ENCODE peak calls at places on chromosomes 2 and 18, in five cellular contexts. One of them, this sample, is unnamed.

GRCh38 chr18:4106407-4107033 is 348.6 kb downstream of the DLGAP1 start:
- DNase-seq in foreskin fibroblast: no peak
- DNase-seq in left lung: no peak
- DNase-seq in body of pancreas: peak; percentile 56
- DNase-seq in Peyer's patch: peak; percentile 79
- DNase-seq in this sample: peak; percentile 28

GRCh38 chr18:9910709-9911108 is 3.1 kb upstream of the VAPA start:
- DNase-seq in body of pancreas: no peak
- DNase-seq in foreskin fibroblast: no peak
- DNase-seq in left lung: no peak
- DNase-seq in Peyer's patch: no peak
- DNase-seq in this sample: no peak

GRCh38 chr18:24111936-24112335 is 26.9 kb upstream of the CABYR start:
- DNase-seq in Peyer's patch: no peak
- DNase-seq in body of pancreas: no peak
- DNase-seq in left lung: no peak
- DNase-seq in foreskin fibroblast: no peak
- DNase-seq in this sample: no peak

GRCh38 chr2:9694661-9695060 is 63.9 kb upstream of the YWHAQ start:
- DNase-seq in left lung: no peak
- DNase-seq in body of pancreas: no peak
- DNase-seq in Peyer's patch: no peak
- DNase-seq in foreskin fibroblast: no peak
- DNase-seq in this sample: no peak

GRCh38 chr2:138356178-138356577 is 145.4 kb upstream of the SPOPL start:
- DNase-seq in body of pancreas: peak; percentile 32
- DNase-seq in Peyer's patch: no peak
- DNase-seq in left lung: no peak
- DNase-seq in foreskin fibroblast: peak; percentile 69
- DNase-seq in this sample: peak; percentile 90

GRCh38 chr2:205692095-205692494 is 9.8 kb downstream of the NRP2 start:
- DNase-seq in foreskin fibroblast: no peak
- DNase-seq in body of pancreas: no peak
- DNase-seq in left lung: no peak
- DNase-seq in Peyer's patch: no peak
- DNase-seq in this sample: no peak

GRCh38 chr18:37302519-37302918 is 263.1 kb downstream of the CELF4 start:
- DNase-seq in left lung: no peak
- DNase-seq in foreskin fibroblast: no peak
- DNase-seq in Peyer's patch: no peak
- DNase-seq in body of pancreas: no peak
- DNase-seq in this sample: no peak

GRCh38 chr2:179140546-179140945 is 90.6 kb upstream of the CCDC141 start:
- DNase-seq in Peyer's patch: no peak
- DNase-seq in body of pancreas: no peak
- DNase-seq in foreskin fibroblast: no peak
- DNase-seq in left lung: no peak
- DNase-seq in this sample: no peak

GRCh38 chr2:121099329-121100318 is 185.4 kb downstream of the TFCP2L1 start:
- DNase-seq in foreskin fibroblast: no peak
- DNase-seq in body of pancreas: no peak
- DNase-seq in left lung: no peak
- DNase-seq in Peyer's patch: no peak
- DNase-seq in this sample: no peak

GRCh38 chr2:38622210-38622609 is 19.5 kb upstream of the HNRNPLL start:
- DNase-seq in body of pancreas: no peak
- DNase-seq in Peyer's patch: no peak
- DNase-seq in left lung: no peak
- DNase-seq in foreskin fibroblast: no peak
- DNase-seq in this sample: no peak

GRCh38 chr2:23803965-23804542 is 122.9 kb downstream of the ATAD2B start:
- DNase-seq in body of pancreas: peak; percentile 34
- DNase-seq in Peyer's patch: no peak
- DNase-seq in foreskin fibroblast: peak; percentile 4
- DNase-seq in left lung: no peak
- DNase-seq in this sample: no peak

GRCh38 chr2:80303006-80303741 is 1.4 kb downstream of the LRRTM1 start:
- DNase-seq in body of pancreas: no peak
- DNase-seq in left lung: peak; percentile 69
- DNase-seq in foreskin fibroblast: no peak
- DNase-seq in Peyer's patch: no peak
- DNase-seq in this sample: no peak

GRCh38 chr2:174997110-174997509 is 8.1 kb downstream of the CHN1 start:
- DNase-seq in Peyer's patch: no peak
- DNase-seq in left lung: no peak
- DNase-seq in body of pancreas: no peak
- DNase-seq in foreskin fibroblast: no peak
- DNase-seq in this sample: no peak

GRCh38 chr2:120531365-120531764 is 185.4 kb downstream of the INHBB start:
- DNase-seq in foreskin fibroblast: peak; percentile 43
- DNase-seq in body of pancreas: no peak
- DNase-seq in left lung: no peak
- DNase-seq in Peyer's patch: no peak
- DNase-seq in this sample: no peak

GRCh38 chr2:224776795-224777562 is 60.8 kb upstream of the CCDC195 start:
- DNase-seq in Peyer's patch: peak; percentile 60
- DNase-seq in foreskin fibroblast: no peak
- DNase-seq in body of pancreas: no peak
- DNase-seq in left lung: no peak
- DNase-seq in this sample: no peak

GRCh38 chr2:72278046-72278445 is 130.4 kb upstream of the CYP26B1 start:
- DNase-seq in body of pancreas: no peak
- DNase-seq in foreskin fibroblast: peak; percentile 44
- DNase-seq in Peyer's patch: no peak
- DNase-seq in left lung: no peak
- DNase-seq in this sample: no peak

GRCh38 chr2:238106698-238107524 is 6.8 kb downstream of the ESPNL start:
- DNase-seq in left lung: peak; percentile 77
- DNase-seq in foreskin fibroblast: no peak
- DNase-seq in Peyer's patch: peak; percentile 73
- DNase-seq in body of pancreas: no peak
- DNase-seq in this sample: no peak

GRCh38 chr2:196591004-196591403 is 48.5 kb upstream of the CCDC150 start:
- DNase-seq in Peyer's patch: no peak
- DNase-seq in body of pancreas: no peak
- DNase-seq in left lung: no peak
- DNase-seq in foreskin fibroblast: no peak
- DNase-seq in this sample: no peak

GRCh38 chr18:79789091-79789891 is 8.4 kb upstream of the KCNG2 start:
- DNase-seq in body of pancreas: no peak
- DNase-seq in foreskin fibroblast: no peak
- DNase-seq in Peyer's patch: peak; percentile 40
- DNase-seq in left lung: no peak
- DNase-seq in this sample: no peak

GRCh38 chr18:12518326-12518725 is 110.6 kb downstream of the PRELID3A start:
- DNase-seq in left lung: no peak
- DNase-seq in Peyer's patch: no peak
- DNase-seq in foreskin fibroblast: no peak
- DNase-seq in body of pancreas: no peak
- DNase-seq in this sample: peak; percentile 46

GRCh38 chr2:70887550-70888229 is 48.0 kb upstream of the ATP6V1B1 start:
- DNase-seq in left lung: peak; percentile 84
- DNase-seq in Peyer's patch: peak; percentile 62
- DNase-seq in foreskin fibroblast: no peak
- DNase-seq in body of pancreas: peak; percentile 81
- DNase-seq in this sample: no peak

GRCh38 chr2:175309799-175310198 is 128.3 kb upstream of the ATP5MC3 start:
- DNase-seq in Peyer's patch: no peak
- DNase-seq in body of pancreas: no peak
- DNase-seq in foreskin fibroblast: peak; percentile 8
- DNase-seq in left lung: no peak
- DNase-seq in this sample: no peak

GRCh38 chr2:46964835-46965560 is 49.4 kb upstream of the MCFD2 start:
- DNase-seq in body of pancreas: no peak
- DNase-seq in left lung: peak; percentile 65
- DNase-seq in foreskin fibroblast: no peak
- DNase-seq in Peyer's patch: no peak
- DNase-seq in this sample: no peak

GRCh38 chr2:105779394-105779793 is 34.7 kb downstream of the NCK2 start:
- DNase-seq in Peyer's patch: peak; percentile 39
- DNase-seq in foreskin fibroblast: no peak
- DNase-seq in left lung: no peak
- DNase-seq in body of pancreas: no peak
- DNase-seq in this sample: no peak

GRCh38 chr2:134392689-134393476 is 139.0 kb downstream of the MGAT5 start:
- DNase-seq in left lung: no peak
- DNase-seq in body of pancreas: no peak
- DNase-seq in foreskin fibroblast: no peak
- DNase-seq in Peyer's patch: no peak
- DNase-seq in this sample: no peak
- TF ChIP-seq CTCF in left lung: no peak
- TF ChIP-seq CTCF in body of pancreas: no peak
- TF ChIP-seq CTCF in foreskin fibroblast: no peak
- TF ChIP-seq CTCF in Peyer's patch: no peak
- TF ChIP-seq CTCF in this sample: no peak

GRCh38 chr2:8490166-8490565 is 191.7 kb upstream of the ID2 start:
- DNase-seq in Peyer's patch: peak; percentile 22
- DNase-seq in foreskin fibroblast: no peak
- DNase-seq in left lung: no peak
- DNase-seq in body of pancreas: no peak
- DNase-seq in this sample: no peak

GRCh38 chr2:8487461-8487932 is 194.4 kb upstream of the ID2 start:
- DNase-seq in body of pancreas: no peak
- DNase-seq in left lung: no peak
- DNase-seq in Peyer's patch: peak; percentile 47
- DNase-seq in foreskin fibroblast: no peak
- DNase-seq in this sample: no peak

GRCh38 chr2:8489751-8490150 is 192.1 kb upstream of the ID2 start:
- DNase-seq in foreskin fibroblast: no peak
- DNase-seq in left lung: no peak
- DNase-seq in body of pancreas: no peak
- DNase-seq in Peyer's patch: peak; percentile 28
- DNase-seq in this sample: no peak

GRCh38 chr2:8489221-8489620 is 192.6 kb upstream of the ID2 start:
- DNase-seq in left lung: no peak
- DNase-seq in body of pancreas: no peak
- DNase-seq in Peyer's patch: peak; percentile 40
- DNase-seq in foreskin fibroblast: no peak
- DNase-seq in this sample: no peak

DNA sequence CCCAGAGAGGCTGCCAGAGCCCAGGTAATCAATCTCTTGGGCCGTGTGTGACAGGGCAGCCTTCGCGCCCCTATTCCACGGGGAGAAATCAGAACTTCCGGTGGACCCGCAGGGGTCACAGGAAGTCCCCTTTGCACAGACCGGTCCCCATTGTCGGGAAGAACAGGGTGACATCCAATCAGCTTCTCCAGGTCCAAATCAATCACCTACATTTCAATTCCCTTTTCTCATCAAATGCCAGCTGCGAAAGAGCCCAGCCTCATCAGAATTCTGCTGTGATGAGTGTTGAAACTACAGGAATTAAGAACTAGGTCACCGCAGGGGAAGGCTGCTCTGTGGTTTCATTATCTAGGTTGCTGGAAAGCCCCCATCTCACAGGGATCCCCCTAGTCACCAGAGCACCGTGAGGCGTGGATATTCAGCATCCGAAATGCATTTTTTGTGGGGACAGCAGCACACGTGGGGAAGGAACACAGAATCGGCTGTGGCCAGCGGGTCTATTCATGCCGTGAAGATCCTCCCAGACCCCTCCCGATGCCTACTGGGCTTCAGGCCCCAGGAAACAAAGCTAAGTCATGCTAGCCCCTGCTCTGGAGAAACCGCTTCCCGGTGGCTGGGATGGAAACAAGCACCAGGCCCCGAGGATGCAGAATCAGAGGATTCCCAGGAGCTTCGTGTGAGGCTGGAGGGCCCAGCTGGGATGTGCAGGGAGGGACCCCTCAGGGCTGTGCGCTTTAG is 193.7 kb upstream of the ID2 start:
- DNase-seq in foreskin fibroblast: no peak
- DNase-seq in left lung: no peak
- DNase-seq in body of pancreas: no peak
- DNase-seq in Peyer's patch: peak; percentile 51
- DNase-seq in this sample: no peak
- H3K4me3 ChIP-seq in foreskin fibroblast: no peak overlapping the region
- H3K4me3 ChIP-seq in left lung: peak overlapping the region; percentile 16
- H3K4me3 ChIP-seq in body of pancreas: no peak overlapping the region
- H3K4me3 ChIP-seq in Peyer's patch: peak overlapping the region; percentile 6
- H3K4me3 ChIP-seq in this sample: no peak overlapping the region

DNA sequence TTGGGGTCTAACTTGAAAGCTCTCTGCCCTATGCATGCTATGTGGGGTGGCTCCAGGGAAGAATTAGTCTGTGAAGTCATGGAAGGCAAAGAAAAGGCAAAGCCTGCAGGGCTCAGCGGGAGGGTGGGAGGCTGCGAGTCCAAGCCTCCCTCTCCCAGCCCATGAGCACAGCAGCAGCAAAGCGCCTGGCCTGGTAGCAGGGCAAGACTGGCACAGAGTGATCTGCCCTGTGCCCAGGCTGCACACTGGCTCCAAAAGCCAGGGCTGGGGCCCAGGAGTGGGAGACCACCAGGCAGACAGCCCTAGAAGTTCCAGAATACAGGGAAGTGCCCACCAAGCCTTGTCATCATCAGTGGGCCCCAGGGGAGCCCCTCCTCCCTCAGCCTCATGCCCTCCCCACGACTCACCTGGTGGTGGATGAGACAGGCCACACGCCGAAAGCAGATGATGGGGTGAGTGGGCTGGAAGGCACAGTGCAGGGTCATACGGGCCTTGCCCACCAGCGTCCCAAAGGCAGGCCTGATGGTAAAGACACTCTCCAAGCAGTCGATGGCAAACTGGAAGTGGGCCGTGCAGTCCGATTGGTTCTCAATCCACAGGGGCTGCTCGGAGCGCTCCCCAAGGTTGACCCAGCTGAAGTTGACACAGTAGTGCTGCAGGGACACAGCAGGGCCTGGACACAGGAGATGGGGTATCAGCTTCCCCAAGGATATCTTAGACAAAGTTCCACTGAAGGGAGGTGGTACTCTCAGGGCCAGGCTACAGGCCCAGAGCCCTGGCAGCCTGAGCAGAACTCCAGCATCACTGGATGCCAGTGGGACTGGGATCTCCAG is 12.1 kb downstream of the CFAP65 start:
- DNase-seq in foreskin fibroblast: no peak
- DNase-seq in Peyer's patch: no peak
- DNase-seq in body of pancreas: no peak
- DNase-seq in left lung: no peak
- DNase-seq in this sample: no peak
- TF ChIP-seq CTCF in foreskin fibroblast: no peak
- TF ChIP-seq CTCF in Peyer's patch: no peak
- TF ChIP-seq CTCF in body of pancreas: no peak
- TF ChIP-seq CTCF in left lung: no peak
- TF ChIP-seq CTCF in this sample: no peak

GRCh38 chr2:42061839-42062238 is 14.0 kb downstream of the PKDCC start:
- DNase-seq in Peyer's patch: no peak
- DNase-seq in foreskin fibroblast: no peak
- DNase-seq in left lung: no peak
- DNase-seq in body of pancreas: no peak
- DNase-seq in this sample: no peak

GRCh38 chr2:42059261-42059898 is 11.6 kb downstream of the PKDCC start:
- DNase-seq in left lung: no peak
- DNase-seq in body of pancreas: no peak
- DNase-seq in Peyer's patch: no peak
- DNase-seq in foreskin fibroblast: no peak
- DNase-seq in this sample: no peak

GRCh38 chr2:42060028-42060427 is 12.2 kb downstream of the PKDCC start:
- DNase-seq in Peyer's patch: no peak
- DNase-seq in body of pancreas: no peak
- DNase-seq in foreskin fibroblast: no peak
- DNase-seq in left lung: no peak
- DNase-seq in this sample: no peak

GRCh38 chr2:42063383-42064171 is 15.8 kb downstream of the PKDCC start:
- DNase-seq in Peyer's patch: no peak
- DNase-seq in body of pancreas: no peak
- DNase-seq in left lung: no peak
- DNase-seq in foreskin fibroblast: peak; percentile 67
- DNase-seq in this sample: peak; percentile 48

GRCh38 chr2:42060718-42061619 is 13.1 kb downstream of the PKDCC start:
- DNase-seq in left lung: no peak
- DNase-seq in foreskin fibroblast: no peak
- DNase-seq in Peyer's patch: peak; percentile 80
- DNase-seq in body of pancreas: peak; percentile 24
- DNase-seq in this sample: peak; percentile 42
- H3K4me3 ChIP-seq in left lung: no peak overlapping the region
- H3K4me3 ChIP-seq in foreskin fibroblast: no peak overlapping the region
- H3K4me3 ChIP-seq in Peyer's patch: no peak overlapping the region
- H3K4me3 ChIP-seq in body of pancreas: no peak overlapping the region
- H3K4me3 ChIP-seq in this sample: no peak overlapping the region

This sample was measured in retinal pigment epithelial cell.